ENCODE peak calls at places on chromosomes 3 and 15, in eight cellular contexts. Z is AG10803, M is AG09319, N is epithelial cell of esophagus, D is colonic mucosa, R is breast epithelium, P is MM.1S, A is lower lobe of right lung. T is an unnamed sample.

GRCh38 chr15:68349173-68349572 is 71.6 kb downstream of the FEM1B start:
- DNase-seq in D (no peak), R (no peak), A (no peak), P (no peak), Z (peak), M (no peak), N (no peak), T (no peak)

GRCh38 chr3:9704343-9705322 is 1.0 kb downstream of the CPNE9 start:
- DNase-seq in N (peak), R (no peak), A (peak), M (no peak), P (no peak), Z (no peak), D (peak), T (peak)

GRCh38 chr3:55897573-55898224 is 410.6 kb upstream of the WNT5A start:
- DNase-seq in N (peak), M (no peak), A (no peak), P (no peak), Z (no peak), D (peak), R (no peak), T (no peak)

GRCh38 chr3:5754602-5755001 is 567.1 kb downstream of the EDEM1 start:
- DNase-seq in M (no peak), N (no peak), Z (no peak), R (no peak), A (no peak), P (no peak), D (no peak), T (no peak)

GRCh38 chr3:46667061-46667621 is 26.3 kb downstream of the ALS2CL start:
- DNase-seq in P (no peak), M (no peak), N (no peak), A (peak), R (no peak), Z (no peak), D (no peak), T (no peak)

GRCh38 chr3:64311424-64311920 is 86.2 kb upstream of the PRICKLE2 start:
- DNase-seq in P (no peak), D (no peak), M (no peak), A (no peak), R (no peak), Z (peak), N (peak), T (no peak)

GRCh38 chr15:31472636-31473383 is 146.2 kb downstream of the KLF13 start:
- DNase-seq in Z (peak), A (no peak), M (no peak), D (no peak), P (peak), N (no peak), R (no peak), T (peak)

GRCh38 chr15:60932051-60932915 is 296.8 kb downstream of the RORA start:
- DNase-seq in Z (peak), D (no peak), N (peak), P (no peak), R (no peak), M (peak), A (no peak), T (no peak)

DNA sequence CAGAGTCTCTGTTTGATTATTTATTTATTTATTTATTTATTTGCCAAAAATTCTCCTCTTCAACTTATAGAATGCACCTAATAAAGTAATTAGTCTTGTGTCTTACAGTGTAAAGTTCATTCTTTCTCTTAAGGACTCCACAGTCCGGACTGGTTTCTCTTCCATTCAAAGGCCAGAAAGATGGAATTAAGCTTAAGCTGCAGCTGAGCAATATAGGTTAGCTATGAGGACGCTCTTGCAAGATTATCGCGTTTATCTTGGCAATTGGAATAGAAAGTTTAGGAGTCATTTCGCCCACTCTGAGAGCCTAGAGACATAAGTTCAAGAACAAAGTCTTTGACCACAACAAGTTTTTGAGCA is 15.0 kb downstream of the TAGLN3 start:
- DNase-seq in N (no peak), D (no peak), P (no peak), Z (no peak), R (no peak), A (no peak), M (no peak), T (no peak)
- TF ChIP-seq CTCF in N (no peak), D (no peak), P (no peak), Z (no peak), R (peak), A (no peak), M (no peak), T (no peak)

DNA sequence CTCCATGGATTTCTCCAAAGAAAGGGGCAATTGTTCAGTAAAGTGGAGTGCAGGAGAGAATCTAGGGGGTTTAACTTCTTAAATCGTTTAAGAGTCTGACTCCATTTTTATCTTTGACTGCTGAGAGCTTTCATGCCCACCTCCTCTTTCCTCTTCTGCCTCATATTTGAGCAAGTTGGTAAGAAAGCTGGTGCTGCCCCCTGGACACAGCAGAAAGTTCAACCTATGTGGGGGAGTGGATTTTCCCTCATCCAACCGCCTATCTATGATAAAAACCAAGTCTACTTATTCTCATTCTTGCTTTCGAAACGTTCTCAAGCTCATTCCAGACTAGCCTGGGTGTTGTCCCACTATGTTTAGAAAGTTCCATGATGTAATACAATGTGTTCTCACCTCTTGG is 26.0 kb downstream of the HHLA2 start:
- DNase-seq in Z (no peak), N (no peak), A (no peak), R (no peak), M (no peak), P (no peak), D (no peak), T (no peak)
- TF ChIP-seq CTCF in Z (no peak), N (no peak), A (no peak), R (no peak), M (no peak), P (no peak), D (no peak), T (no peak)

DNA sequence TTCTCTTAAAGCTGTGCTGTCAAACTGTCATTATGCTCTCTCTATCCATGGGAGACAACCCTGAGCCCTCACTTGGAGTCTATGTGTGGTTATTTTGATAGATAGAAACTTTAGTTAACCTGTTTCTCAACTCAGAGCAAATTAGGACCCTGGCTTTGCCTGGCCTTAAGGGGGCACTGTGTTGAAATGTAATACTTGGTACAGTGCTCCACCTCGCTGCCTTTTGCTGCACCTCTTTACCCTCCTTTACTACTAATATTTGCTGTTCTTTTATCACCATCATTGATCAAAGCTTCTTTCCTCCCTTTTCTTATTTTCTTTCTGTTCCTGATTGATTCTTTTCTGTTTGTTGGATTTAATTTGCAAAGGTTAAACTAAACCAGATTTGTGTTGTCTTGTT is 34.3 kb downstream of the STT3B start:
- DNase-seq in M (no peak), N (peak), P (no peak), D (no peak), A (no peak), Z (no peak), R (no peak), T (no peak)
- TF ChIP-seq CTCF in M (peak), N (no peak), P (peak), D (no peak), A (peak), Z (peak), R (no peak), T (peak)

GRCh38 chr3:190541560-190541959 is 27.7 kb downstream of the IL1RAP start:
- DNase-seq in D (no peak), A (no peak), Z (no peak), R (no peak), M (no peak), N (no peak), P (no peak), T (no peak)
- TF ChIP-seq CTCF in D (no peak), A (no peak), Z (no peak), R (no peak), M (no peak), N (no peak), P (no peak), T (no peak)

GRCh38 chr15:33032053-33032452 is 162.5 kb downstream of the FMN1 start:
- DNase-seq in A (no peak), M (no peak), P (no peak), N (no peak), R (no peak), D (no peak), Z (no peak), T (no peak)

GRCh38 chr15:33029247-33029646 is 165.3 kb downstream of the FMN1 start:
- DNase-seq in A (no peak), N (no peak), M (no peak), D (no peak), R (no peak), Z (peak), P (no peak), T (no peak)

GRCh38 chr15:33028495-33028894 is 166.0 kb downstream of the FMN1 start:
- DNase-seq in A (no peak), Z (peak), R (no peak), N (no peak), M (no peak), D (no peak), P (no peak), T (no peak)

GRCh38 chr15:33030315-33030714 is 164.2 kb downstream of the FMN1 start:
- DNase-seq in P (no peak), D (no peak), Z (no peak), N (no peak), A (no peak), R (no peak), M (no peak), T (no peak)

GRCh38 chr15:33031324-33031736 is 163.2 kb downstream of the FMN1 start:
- DNase-seq in N (peak), D (no peak), P (no peak), A (no peak), M (no peak), R (no peak), Z (peak), T (no peak)
- TF ChIP-seq CTCF in N (no peak), D (no peak), P (no peak), A (no peak), M (no peak), R (no peak), Z (no peak), T (no peak)

DNA sequence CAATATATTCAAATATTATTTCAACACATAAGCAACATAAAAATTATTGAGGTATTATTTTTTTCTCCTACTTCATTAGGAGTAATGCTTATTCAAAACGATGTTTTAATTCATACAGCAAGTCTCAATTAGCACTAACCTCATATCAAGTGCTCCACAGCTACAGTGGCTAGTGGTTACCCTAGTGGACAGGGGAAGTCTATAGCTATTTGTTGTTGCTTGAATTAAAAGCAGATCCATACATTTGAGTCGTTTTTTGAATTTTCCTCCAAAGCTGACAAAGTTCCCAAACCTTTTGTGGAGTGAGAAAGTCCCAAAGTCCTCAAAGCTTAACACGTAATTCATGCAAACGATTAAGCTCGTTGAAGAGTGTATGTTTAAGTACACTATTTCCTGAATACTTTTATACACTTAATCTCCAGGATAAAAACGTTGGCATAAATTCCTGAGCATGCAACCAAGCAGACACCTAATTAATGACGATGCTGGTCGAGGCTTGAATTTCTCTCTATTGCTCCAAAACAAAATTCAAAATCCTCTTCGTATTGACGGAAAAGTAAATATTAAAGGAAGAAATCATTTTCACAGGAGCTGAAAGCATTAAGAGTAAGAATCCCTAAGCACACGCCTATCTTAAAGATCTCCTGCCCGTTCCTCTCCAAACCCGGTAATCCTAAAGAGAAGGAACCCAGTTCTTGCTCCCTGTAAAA is 984 bp downstream of the VPS13C start:
- DNase-seq in R (no peak), N (peak), M (no peak), D (no peak), A (no peak), P (peak), Z (peak), T (no peak)
- TF ChIP-seq CTCF in R (no peak), N (peak), M (no peak), D (no peak), A (no peak), P (peak), Z (peak), T (no peak)

GRCh38 chr3:42849017-42849416 is 26.7 kb downstream of the CYP8B1 start:
- DNase-seq in P (no peak), M (no peak), D (no peak), R (no peak), Z (no peak), N (no peak), A (no peak), T (no peak)

GRCh38 chr3:42853056-42853455 is 22.6 kb downstream of the CYP8B1 start:
- DNase-seq in P (no peak), N (no peak), D (no peak), Z (no peak), R (no peak), A (no peak), M (no peak), T (no peak)

GRCh38 chr3:42852443-42852842 is 23.2 kb downstream of the CYP8B1 start:
- DNase-seq in Z (no peak), N (peak), R (no peak), D (no peak), P (no peak), M (no peak), A (no peak), T (no peak)

GRCh38 chr3:42850263-42850662 is 25.4 kb downstream of the CYP8B1 start:
- DNase-seq in P (no peak), M (no peak), A (no peak), Z (no peak), R (no peak), N (no peak), D (no peak), T (no peak)

DNA sequence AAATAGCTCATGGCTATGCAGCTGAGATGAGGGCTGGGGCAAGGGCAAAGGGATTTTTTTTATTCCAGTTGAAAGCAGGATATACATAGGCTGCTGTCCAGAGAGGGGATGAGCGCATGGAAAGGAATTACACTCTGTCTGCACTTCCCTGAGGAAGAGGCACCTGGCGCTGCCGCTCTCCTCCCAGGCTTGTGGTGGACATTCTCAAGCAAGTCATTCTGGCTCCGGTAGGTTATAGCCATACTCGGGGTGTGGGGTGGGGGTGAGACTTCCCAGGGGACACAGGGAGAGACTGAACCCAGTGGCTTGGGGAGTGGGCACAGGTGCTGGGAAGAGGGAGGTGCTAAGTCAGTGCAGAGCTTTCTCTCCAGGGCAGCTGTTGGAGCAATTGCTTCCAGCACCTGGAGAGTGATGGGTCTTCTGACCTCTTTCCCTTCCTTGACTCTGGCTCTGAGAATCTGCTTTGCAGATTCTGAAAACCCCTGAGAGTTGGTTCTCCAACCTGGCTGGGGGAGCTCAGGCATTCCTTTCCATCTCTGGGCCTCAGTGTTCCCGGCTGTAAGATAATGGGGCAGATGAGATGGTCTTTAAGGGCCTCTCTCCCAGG is 24.3 kb downstream of the CYP8B1 start:
- DNase-seq in D (no peak), N (peak), P (no peak), Z (no peak), M (no peak), A (no peak), R (no peak), T (no peak)
- TF ChIP-seq CTCF in D (no peak), N (no peak), P (no peak), Z (no peak), M (no peak), A (no peak), R (no peak), T (no peak)

GRCh38 chr3:134334231-134334900 is 39.9 kb downstream of the AMOTL2 start:
- DNase-seq in D (no peak), Z (peak), M (no peak), A (no peak), P (no peak), R (peak), N (no peak), T (no peak)

GRCh38 chr3:134332344-134332743 is 41.9 kb downstream of the AMOTL2 start:
- DNase-seq in A (no peak), Z (no peak), D (no peak), N (no peak), M (no peak), P (no peak), R (no peak), T (no peak)

GRCh38 chr3:134334901-134335280 is 39.4 kb downstream of the AMOTL2 start:
- DNase-seq in N (no peak), R (no peak), D (no peak), Z (no peak), P (no peak), A (no peak), M (no peak), T (no peak)

GRCh38 chr3:134331811-134332199 is 42.4 kb downstream of the AMOTL2 start:
- DNase-seq in D (no peak), A (no peak), P (no peak), Z (no peak), M (no peak), R (no peak), N (no peak), T (no peak)

DNA sequence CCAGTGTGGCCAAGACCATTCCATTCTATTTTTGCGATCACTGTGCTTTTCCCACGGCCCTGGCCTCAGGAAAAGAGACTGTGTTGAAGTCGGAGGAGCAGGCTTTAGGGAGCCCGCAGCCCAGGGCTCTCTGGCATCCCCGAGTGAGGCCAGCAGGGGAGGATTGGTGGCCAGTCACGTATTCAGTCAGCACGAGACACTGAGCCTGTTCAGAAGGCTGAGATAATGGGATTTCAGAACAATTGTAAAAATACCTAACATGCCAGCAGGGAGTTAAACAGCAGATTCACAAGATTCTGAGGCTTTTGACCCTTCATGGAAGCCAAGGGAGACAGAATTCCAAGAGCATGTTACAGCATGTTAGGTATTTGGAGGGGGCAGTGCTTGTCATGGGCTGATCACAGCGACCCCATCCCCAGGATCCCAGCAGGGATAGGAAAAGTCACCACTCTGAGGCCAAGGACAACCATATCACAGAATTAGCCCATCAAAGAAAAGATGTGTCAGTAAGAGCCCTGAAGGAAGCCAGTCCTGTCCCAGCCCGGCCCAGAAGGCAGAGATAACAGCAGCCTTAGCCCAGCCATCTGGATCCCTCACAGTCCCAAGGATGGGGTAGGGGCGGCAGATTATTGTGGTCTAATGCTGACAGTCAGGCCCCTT is 40.6 kb downstream of the AMOTL2 start:
- DNase-seq in D (no peak), N (no peak), R (no peak), P (no peak), M (no peak), A (no peak), Z (peak), T (no peak)
- TF ChIP-seq CTCF in D (no peak), N (peak), R (no peak), P (no peak), M (peak), A (no peak), Z (peak), T (no peak)

GRCh38 chr3:167406876-167407492 is 26.9 kb upstream of the ZBBX start:
- DNase-seq in M (no peak), A (no peak), P (peak), N (peak), D (no peak), R (no peak), Z (peak), T (peak)
- TF ChIP-seq CTCF in M (no peak), A (peak), P (peak), N (peak), D (no peak), R (no peak), Z (peak), T (peak)

GRCh38 chr15:78810003-78810376 is 1.3 kb downstream of the ADAMTS7 start:
- DNase-seq in N (no peak), P (no peak), A (no peak), R (no peak), M (no peak), Z (no peak), D (no peak), T (peak)

GRCh38 chr15:78811124-78811824 is at the start of gene ADAMTS7:
- DNase-seq in M (peak), Z (peak), R (no peak), N (peak), A (peak), P (peak), D (peak), T (peak)

GRCh38 chr15:78808550-78808949 is 2.7 kb downstream of the ADAMTS7 start:
- DNase-seq in R (no peak), P (peak), Z (no peak), A (no peak), M (no peak), N (peak), D (peak), T (peak)

GRCh38 chr15:78810377-78811123 is 714 bp downstream of the ADAMTS7 start:
- DNase-seq in N (peak), A (peak), R (no peak), D (peak), M (no peak), P (no peak), Z (peak), T (peak)

GRCh38 chr15:78811825-78812183 is 540 bp upstream of the ADAMTS7 start:
- DNase-seq in M (no peak), R (no peak), P (no peak), A (peak), D (no peak), N (no peak), Z (no peak), T (no peak)
- TF ChIP-seq CTCF in M (no peak), R (no peak), P (no peak), A (no peak), D (no peak), N (no peak), Z (no peak), T (no peak)

T was measured in GM10248.